ENCODE peak calls at places on chromosomes 6 and 20, in six cellular contexts. One of them, this sample, is unnamed.

GRCh38 chr6:43359831-43360230 is 9.6 kb downstream of the ZNF318 start:
- DNase-seq in breast epithelium: no peak
- DNase-seq in A549: no peak
- DNase-seq in stomach: no peak
- DNase-seq in lower leg skin: no peak
- DNase-seq in HepG2: no peak
- DNase-seq in this sample: no peak

GRCh38 chr6:52577778-52578473 is 1.1 kb upstream of the TRAM2 start:
- DNase-seq in breast epithelium: no peak
- DNase-seq in A549: no peak
- DNase-seq in HepG2: no peak
- DNase-seq in stomach: no peak
- DNase-seq in lower leg skin: no peak
- DNase-seq in this sample: no peak

GRCh38 chr20:62120990-62121775 is 1.1 kb upstream of the LSM14B start:
- DNase-seq in lower leg skin: peak; percentile 41
- DNase-seq in breast epithelium: peak; percentile 54
- DNase-seq in HepG2: no peak
- DNase-seq in A549: peak; percentile 65
- DNase-seq in stomach: no peak
- DNase-seq in this sample: peak; percentile 61

GRCh38 chr6:75206338-75207210 is 721 bp upstream of the COL12A1 start:
- DNase-seq in breast epithelium: no peak
- DNase-seq in stomach: no peak
- DNase-seq in lower leg skin: no peak
- DNase-seq in A549: no peak
- DNase-seq in HepG2: no peak
- DNase-seq in this sample: no peak

GRCh38 chr6:105810105-105810921 is 275.8 kb upstream of the PRDM1 start:
- DNase-seq in stomach: no peak
- DNase-seq in A549: peak; percentile 79
- DNase-seq in breast epithelium: no peak
- DNase-seq in HepG2: no peak
- DNase-seq in lower leg skin: peak; percentile 64
- DNase-seq in this sample: peak; percentile 24

GRCh38 chr6:139973602-139974373 is 599.3 kb upstream of the CITED2 start:
- DNase-seq in A549: peak; percentile 29
- DNase-seq in breast epithelium: no peak
- DNase-seq in HepG2: no peak
- DNase-seq in lower leg skin: no peak
- DNase-seq in stomach: no peak
- DNase-seq in this sample: no peak

GRCh38 chr6:26249959-26250805 is 114.8 kb upstream of the BTN3A2 start:
- DNase-seq in stomach: peak; percentile 59
- DNase-seq in breast epithelium: peak; percentile 76
- DNase-seq in lower leg skin: no peak
- DNase-seq in HepG2: peak; percentile 58
- DNase-seq in A549: peak; percentile 82
- DNase-seq in this sample: no peak

GRCh38 chr6:38493929-38494547 is 145.7 kb downstream of the BTBD9 start:
- DNase-seq in breast epithelium: peak; percentile 81
- DNase-seq in lower leg skin: peak; percentile 85
- DNase-seq in A549: peak; percentile 67
- DNase-seq in HepG2: peak; percentile 70
- DNase-seq in stomach: peak; percentile 85
- DNase-seq in this sample: peak; percentile 97

GRCh38 chr6:32517654-32518445 is 12.2 kb downstream of the HLA-DRB5 start:
- DNase-seq in A549: no peak
- DNase-seq in HepG2: no peak
- DNase-seq in lower leg skin: no peak
- DNase-seq in stomach: no peak
- DNase-seq in breast epithelium: no peak
- DNase-seq in this sample: no peak

GRCh38 chr20:17960927-17961599 is 7.5 kb downstream of the SNX5 start:
- DNase-seq in HepG2: peak; percentile 91
- DNase-seq in A549: no peak
- DNase-seq in lower leg skin: no peak
- DNase-seq in breast epithelium: no peak
- DNase-seq in stomach: no peak
- DNase-seq in this sample: no peak

GRCh38 chr6:167400482-167401138 is 75.7 kb downstream of the TTLL2 start:
- DNase-seq in A549: no peak
- DNase-seq in breast epithelium: no peak
- DNase-seq in HepG2: no peak
- DNase-seq in lower leg skin: no peak
- DNase-seq in stomach: no peak
- DNase-seq in this sample: no peak

GRCh38 chr6:31870385-31870921 is 7.8 kb upstream of the NEU1 start:
- DNase-seq in stomach: no peak
- DNase-seq in HepG2: no peak
- DNase-seq in breast epithelium: no peak
- DNase-seq in lower leg skin: no peak
- DNase-seq in A549: no peak
- DNase-seq in this sample: no peak

GRCh38 chr20:23082846-23083552 is 3.1 kb downstream of the CD93 start:
- DNase-seq in stomach: no peak
- DNase-seq in A549: no peak
- DNase-seq in HepG2: no peak
- DNase-seq in breast epithelium: no peak
- DNase-seq in lower leg skin: no peak
- DNase-seq in this sample: no peak

GRCh38 chr20:34639755-34640222 is 37.1 kb downstream of the PIGU start:
- DNase-seq in breast epithelium: no peak
- DNase-seq in HepG2: peak; percentile 58
- DNase-seq in lower leg skin: no peak
- DNase-seq in A549: no peak
- DNase-seq in stomach: peak; percentile 29
- DNase-seq in this sample: no peak

GRCh38 chr20:2133318-2134183 is 31.9 kb downstream of the STK35 start:
- DNase-seq in HepG2: no peak
- DNase-seq in lower leg skin: peak; percentile 29
- DNase-seq in breast epithelium: no peak
- DNase-seq in stomach: no peak
- DNase-seq in A549: peak; percentile 41
- DNase-seq in this sample: no peak

GRCh38 chr6:144758602-144759001 is 473.5 kb downstream of the UTRN start:
- DNase-seq in lower leg skin: no peak
- DNase-seq in A549: peak; percentile 28
- DNase-seq in breast epithelium: no peak
- DNase-seq in stomach: no peak
- DNase-seq in HepG2: no peak
- DNase-seq in this sample: no peak

GRCh38 chr6:45423901-45424627 is 46.3 kb upstream of the SUPT3H start:
- DNase-seq in breast epithelium: no peak
- DNase-seq in A549: no peak
- DNase-seq in stomach: peak; percentile 36
- DNase-seq in lower leg skin: no peak
- DNase-seq in HepG2: no peak
- DNase-seq in this sample: no peak

GRCh38 chr6:87808005-87808757 is 106.1 kb upstream of the AKIRIN2 start:
- DNase-seq in lower leg skin: no peak
- DNase-seq in breast epithelium: no peak
- DNase-seq in HepG2: no peak
- DNase-seq in stomach: no peak
- DNase-seq in A549: no peak
- DNase-seq in this sample: no peak

GRCh38 chr6:45455408-45455807 is 77.7 kb upstream of the SUPT3H start:
- DNase-seq in stomach: no peak
- DNase-seq in lower leg skin: no peak
- DNase-seq in A549: no peak
- DNase-seq in breast epithelium: no peak
- DNase-seq in HepG2: no peak
- DNase-seq in this sample: no peak

GRCh38 chr6:157107915-157108651 is 215.2 kb downstream of the TMEM242 start:
- DNase-seq in A549: peak; percentile 75
- DNase-seq in stomach: no peak
- DNase-seq in HepG2: no peak
- DNase-seq in breast epithelium: no peak
- DNase-seq in lower leg skin: no peak
- DNase-seq in this sample: no peak
- TF ChIP-seq POLR2A in A549: no peak
- TF ChIP-seq POLR2A in stomach: no peak
- TF ChIP-seq POLR2A in HepG2: no peak
- TF ChIP-seq POLR2A in breast epithelium: no peak
- TF ChIP-seq POLR2A in lower leg skin: no peak
- TF ChIP-seq POLR2A in this sample: no peak

DNA sequence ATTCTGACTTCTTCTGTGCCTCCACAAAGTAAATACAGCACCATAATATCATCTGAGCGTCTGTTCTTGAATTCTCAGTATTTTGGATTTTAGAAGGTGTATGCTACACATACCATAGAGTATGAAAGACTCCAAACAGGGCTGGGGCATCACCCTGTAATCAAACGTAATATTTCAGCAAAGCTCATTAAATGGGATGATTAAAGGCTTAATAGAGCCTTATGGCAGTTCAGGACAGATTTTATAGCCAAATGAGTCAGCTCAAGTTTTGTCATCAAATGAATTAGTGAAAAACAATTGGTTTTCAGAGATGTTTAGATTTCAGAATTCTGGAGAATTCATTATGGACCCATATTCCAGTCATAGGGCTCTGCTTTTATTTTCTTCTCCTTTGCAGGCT is 68.9 kb downstream of the TULP4 start:
- DNase-seq in breast epithelium: no peak
- DNase-seq in lower leg skin: no peak
- DNase-seq in A549: no peak
- DNase-seq in HepG2: no peak
- DNase-seq in stomach: no peak
- DNase-seq in this sample: no peak
- H3K4me3 ChIP-seq in breast epithelium: no peak overlapping the region
- H3K4me3 ChIP-seq in lower leg skin: no peak overlapping the region
- H3K4me3 ChIP-seq in A549: no peak overlapping the region
- H3K4me3 ChIP-seq in HepG2: no peak overlapping the region
- H3K4me3 ChIP-seq in stomach: no peak overlapping the region
- H3K4me3 ChIP-seq in this sample: no peak overlapping the region

GRCh38 chr20:32164984-32165735 is 42.4 kb downstream of the PLAGL2 start:
- DNase-seq in stomach: no peak
- DNase-seq in breast epithelium: no peak
- DNase-seq in HepG2: no peak
- DNase-seq in A549: no peak
- DNase-seq in lower leg skin: no peak
- DNase-seq in this sample: no peak

GRCh38 chr20:32167552-32167951 is 40.0 kb downstream of the PLAGL2 start:
- DNase-seq in stomach: no peak
- DNase-seq in HepG2: no peak
- DNase-seq in lower leg skin: no peak
- DNase-seq in breast epithelium: no peak
- DNase-seq in A549: no peak
- DNase-seq in this sample: no peak

GRCh38 chr20:32163951-32164350 is 43.6 kb downstream of the PLAGL2 start:
- DNase-seq in stomach: no peak
- DNase-seq in HepG2: no peak
- DNase-seq in breast epithelium: no peak
- DNase-seq in A549: no peak
- DNase-seq in lower leg skin: no peak
- DNase-seq in this sample: no peak

GRCh38 chr20:32168184-32168910 is 39.2 kb downstream of the PLAGL2 start:
- DNase-seq in lower leg skin: no peak
- DNase-seq in A549: no peak
- DNase-seq in stomach: no peak
- DNase-seq in breast epithelium: no peak
- DNase-seq in HepG2: peak; percentile 49
- DNase-seq in this sample: no peak

DNA sequence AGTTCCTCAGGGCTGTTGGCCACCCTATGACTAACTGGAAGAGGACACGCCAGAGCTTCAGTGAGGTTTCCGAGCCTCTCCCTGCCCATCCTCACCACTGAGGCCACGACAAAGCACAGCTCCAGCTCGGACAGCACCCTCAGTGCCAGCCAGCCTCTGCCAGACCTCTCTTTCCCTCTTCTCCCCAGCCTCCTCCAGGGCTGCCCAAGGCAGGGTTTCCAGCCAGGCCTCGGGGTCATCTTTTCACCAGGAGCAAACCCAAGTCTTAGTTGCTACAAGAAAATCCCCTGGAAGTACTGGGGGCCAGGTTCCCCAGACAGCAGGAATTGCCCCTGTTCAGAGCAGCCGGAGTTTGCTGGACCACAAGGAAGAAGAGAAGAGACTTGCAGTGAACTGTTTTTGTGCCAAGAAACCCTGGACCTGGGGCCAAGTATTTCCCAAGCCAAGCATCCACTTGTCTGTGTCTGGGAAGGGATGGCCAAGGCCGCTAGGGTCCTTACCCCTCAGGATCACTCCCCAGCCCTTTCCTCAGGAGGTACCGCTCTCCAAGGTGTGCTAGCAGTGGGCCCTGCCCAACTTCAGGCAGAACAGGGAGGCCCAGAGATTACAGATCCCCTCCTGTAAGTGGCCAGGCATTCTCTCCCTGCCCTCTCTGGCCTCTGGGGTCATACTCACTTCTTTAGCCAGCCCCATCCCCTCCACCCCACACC is 41.6 kb downstream of the PLAGL2 start:
- DNase-seq in HepG2: no peak
- DNase-seq in breast epithelium: no peak
- DNase-seq in lower leg skin: no peak
- DNase-seq in stomach: no peak
- DNase-seq in A549: no peak
- DNase-seq in this sample: no peak
- TF ChIP-seq POLR2A in HepG2: no peak
- TF ChIP-seq POLR2A in breast epithelium: no peak
- TF ChIP-seq POLR2A in lower leg skin: no peak
- TF ChIP-seq POLR2A in stomach: no peak
- TF ChIP-seq POLR2A in A549: no peak
- TF ChIP-seq POLR2A in this sample: no peak

GRCh38 chr20:48921883-48922867 is 664 bp downstream of the ARFGEF2 start:
- DNase-seq in stomach: peak; percentile 64
- DNase-seq in lower leg skin: peak; percentile 27
- DNase-seq in HepG2: peak; percentile 67
- DNase-seq in breast epithelium: peak; percentile 55
- DNase-seq in A549: peak; percentile 58
- DNase-seq in this sample: peak; percentile 20

GRCh38 chr20:48926267-48926666 is 4.8 kb downstream of the ARFGEF2 start:
- DNase-seq in HepG2: no peak
- DNase-seq in A549: no peak
- DNase-seq in stomach: no peak
- DNase-seq in breast epithelium: no peak
- DNase-seq in lower leg skin: no peak
- DNase-seq in this sample: no peak

GRCh38 chr20:48926816-48927215 is 5.3 kb downstream of the ARFGEF2 start:
- DNase-seq in HepG2: no peak
- DNase-seq in breast epithelium: no peak
- DNase-seq in A549: no peak
- DNase-seq in lower leg skin: no peak
- DNase-seq in stomach: no peak
- DNase-seq in this sample: no peak

GRCh38 chr20:48923149-48923718 is 1.7 kb downstream of the ARFGEF2 start:
- DNase-seq in A549: no peak
- DNase-seq in stomach: no peak
- DNase-seq in HepG2: peak; percentile 92
- DNase-seq in breast epithelium: no peak
- DNase-seq in lower leg skin: no peak
- DNase-seq in this sample: no peak

DNA sequence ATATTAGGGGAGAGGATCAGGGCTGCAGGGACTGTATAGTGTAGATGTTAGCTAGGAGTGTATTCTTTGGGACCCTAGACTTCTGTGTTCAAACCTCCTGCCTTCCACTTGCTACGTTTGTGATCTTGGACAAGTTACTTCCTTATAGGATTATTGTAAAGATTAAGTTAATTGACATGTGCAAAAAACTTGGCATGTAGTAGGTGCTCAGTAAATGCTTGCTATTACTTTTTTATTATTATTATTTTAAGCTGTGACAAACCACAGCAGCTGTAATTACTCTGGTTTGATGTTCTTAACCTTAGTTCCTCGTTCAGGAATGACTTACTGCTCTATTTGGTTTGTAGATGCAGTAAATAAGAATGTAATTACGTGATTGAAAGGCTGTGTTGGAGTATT is 3.2 kb downstream of the ARFGEF2 start:
- DNase-seq in stomach: no peak
- DNase-seq in lower leg skin: no peak
- DNase-seq in breast epithelium: no peak
- DNase-seq in HepG2: no peak
- DNase-seq in A549: no peak
- DNase-seq in this sample: no peak
- H3K4me3 ChIP-seq in stomach: no peak overlapping the region
- H3K4me3 ChIP-seq in lower leg skin: no peak overlapping the region
- H3K4me3 ChIP-seq in breast epithelium: no peak overlapping the region
- H3K4me3 ChIP-seq in HepG2: peak overlapping the region; percentile 17
- H3K4me3 ChIP-seq in A549: no peak overlapping the region
- H3K4me3 ChIP-seq in this sample: no peak overlapping the region